ENCODE peak calls at places on chromosomes 3 and 15, in five cellular contexts. One of them, this sample, is unnamed.

GRCh38 chr3:38496131-38496910 is at the start of gene EXOG:
- DNase-seq in NCI-H510A treated with DMSO at 0.1 percent for 48 hours: peak; percentile 76
- DNase-seq in effector memory CD4-positive, alpha-beta T cell: peak; percentile 92
- DNase-seq in GM23338: peak; percentile 94
- DNase-seq in HCEC 1CT: peak; percentile 87
- DNase-seq in this sample: peak; percentile 88

GRCh38 chr3:117278424-117279190 is 569.0 kb downstream of the TUSC7 start:
- DNase-seq in NCI-H510A treated with DMSO at 0.1 percent for 48 hours: no peak
- DNase-seq in HCEC 1CT: no peak
- DNase-seq in GM23338: no peak
- DNase-seq in effector memory CD4-positive, alpha-beta T cell: no peak
- DNase-seq in this sample: peak; percentile 92

GRCh38 chr15:25169318-25169717 is 214.5 kb downstream of the SNRPN start:
- DNase-seq in GM23338: no peak
- DNase-seq in NCI-H510A treated with DMSO at 0.1 percent for 48 hours: no peak
- DNase-seq in effector memory CD4-positive, alpha-beta T cell: no peak
- DNase-seq in HCEC 1CT: no peak
- DNase-seq in this sample: no peak

GRCh38 chr3:60079076-60079475 is 1029.3 kb upstream of the CFAP20DC start:
- DNase-seq in GM23338: peak; percentile 60
- DNase-seq in NCI-H510A treated with DMSO at 0.1 percent for 48 hours: no peak
- DNase-seq in HCEC 1CT: no peak
- DNase-seq in effector memory CD4-positive, alpha-beta T cell: no peak
- DNase-seq in this sample: no peak

GRCh38 chr3:184795493-184796198 is 16.3 kb upstream of the VPS8 start:
- DNase-seq in NCI-H510A treated with DMSO at 0.1 percent for 48 hours: peak; percentile 22
- DNase-seq in effector memory CD4-positive, alpha-beta T cell: no peak
- DNase-seq in GM23338: peak; percentile 36
- DNase-seq in HCEC 1CT: no peak
- DNase-seq in this sample: no peak

GRCh38 chr3:48747703-48748102 is 30.7 kb upstream of the IP6K2 start:
- DNase-seq in effector memory CD4-positive, alpha-beta T cell: no peak
- DNase-seq in GM23338: no peak
- DNase-seq in NCI-H510A treated with DMSO at 0.1 percent for 48 hours: no peak
- DNase-seq in HCEC 1CT: no peak
- DNase-seq in this sample: no peak

GRCh38 chr15:76058714-76059319 is 968 bp upstream of the TMEM266 start:
- DNase-seq in GM23338: peak; percentile 53
- DNase-seq in HCEC 1CT: no peak
- DNase-seq in effector memory CD4-positive, alpha-beta T cell: no peak
- DNase-seq in NCI-H510A treated with DMSO at 0.1 percent for 48 hours: peak; percentile 36
- DNase-seq in this sample: no peak

GRCh38 chr3:45942051-45942825 is 1.0 kb upstream of the CXCR6 start:
- DNase-seq in HCEC 1CT: no peak
- DNase-seq in GM23338: no peak
- DNase-seq in effector memory CD4-positive, alpha-beta T cell: no peak
- DNase-seq in NCI-H510A treated with DMSO at 0.1 percent for 48 hours: no peak
- DNase-seq in this sample: no peak

GRCh38 chr3:52704611-52705437 is 767 bp downstream of the GLT8D1 start:
- DNase-seq in effector memory CD4-positive, alpha-beta T cell: no peak
- DNase-seq in GM23338: peak; percentile 17
- DNase-seq in NCI-H510A treated with DMSO at 0.1 percent for 48 hours: no peak
- DNase-seq in HCEC 1CT: peak; percentile 31
- DNase-seq in this sample: no peak

GRCh38 chr3:33392703-33393125 is 47.5 kb downstream of the UBP1 start:
- DNase-seq in HCEC 1CT: peak; percentile 93
- DNase-seq in GM23338: no peak
- DNase-seq in effector memory CD4-positive, alpha-beta T cell: no peak
- DNase-seq in NCI-H510A treated with DMSO at 0.1 percent for 48 hours: no peak
- DNase-seq in this sample: no peak

GRCh38 chr15:68781766-68782588 is 38.7 kb downstream of the ANP32A start:
- DNase-seq in effector memory CD4-positive, alpha-beta T cell: no peak
- DNase-seq in HCEC 1CT: no peak
- DNase-seq in NCI-H510A treated with DMSO at 0.1 percent for 48 hours: no peak
- DNase-seq in GM23338: no peak
- DNase-seq in this sample: no peak

GRCh38 chr3:73602171-73602570 is 22.6 kb downstream of the PDZRN3 start:
- DNase-seq in effector memory CD4-positive, alpha-beta T cell: no peak
- DNase-seq in GM23338: no peak
- DNase-seq in HCEC 1CT: peak; percentile 61
- DNase-seq in NCI-H510A treated with DMSO at 0.1 percent for 48 hours: no peak
- DNase-seq in this sample: no peak

GRCh38 chr15:24858737-24859601 is 95.8 kb upstream of the SNRPN start:
- DNase-seq in effector memory CD4-positive, alpha-beta T cell: no peak
- DNase-seq in NCI-H510A treated with DMSO at 0.1 percent for 48 hours: no peak
- DNase-seq in GM23338: peak; percentile 64
- DNase-seq in HCEC 1CT: no peak
- DNase-seq in this sample: no peak

GRCh38 chr15:88621789-88622604 is 857 bp downstream of the AEN start:
- DNase-seq in NCI-H510A treated with DMSO at 0.1 percent for 48 hours: peak; percentile 7
- DNase-seq in GM23338: no peak
- DNase-seq in HCEC 1CT: peak; percentile 32
- DNase-seq in effector memory CD4-positive, alpha-beta T cell: peak; percentile 22
- DNase-seq in this sample: no peak

GRCh38 chr3:37862219-37862711 is 585 bp downstream of the CTDSPL start:
- DNase-seq in GM23338: peak; percentile 66
- DNase-seq in HCEC 1CT: peak; percentile 55
- DNase-seq in effector memory CD4-positive, alpha-beta T cell: no peak
- DNase-seq in NCI-H510A treated with DMSO at 0.1 percent for 48 hours: no peak
- DNase-seq in this sample: no peak

GRCh38 chr15:63006032-63006878 is 36.3 kb upstream of the TPM1 start:
- DNase-seq in NCI-H510A treated with DMSO at 0.1 percent for 48 hours: no peak
- DNase-seq in HCEC 1CT: no peak
- DNase-seq in effector memory CD4-positive, alpha-beta T cell: no peak
- DNase-seq in GM23338: no peak
- DNase-seq in this sample: no peak

GRCh38 chr3:64685800-64686445 is 1.9 kb downstream of the ADAMTS9 start:
- DNase-seq in NCI-H510A treated with DMSO at 0.1 percent for 48 hours: peak; percentile 6
- DNase-seq in GM23338: peak; percentile 92
- DNase-seq in effector memory CD4-positive, alpha-beta T cell: no peak
- DNase-seq in HCEC 1CT: peak; percentile 90
- DNase-seq in this sample: no peak